ENCODE peak calls at places on chromosomes 13 and 19, in six cellular contexts. C is stomach; U is dorsolateral prefrontal cortex; G is lower lobe of right lung; F is WERI-Rb-1; Z is CD8-positive, alpha-beta T cell. Q is an unnamed sample.

GRCh38 chr19:49614096-49614857 is 23.3 kb downstream of the PRR12 start:
- DNase-seq in C (no peak), U (no peak), G (no peak), F (no peak), Z (no peak), Q (peak)

GRCh38 chr13:104422668-104423067 is 1356.5 kb upstream of the SLC10A2 start:
- DNase-seq in C (no peak), U (no peak), G (no peak), F (no peak), Z (no peak), Q (no peak)

GRCh38 chr19:30521937-30522336 is 149.8 kb downstream of the ZNF536 start:
- DNase-seq in C (no peak), U (no peak), G (no peak), F (no peak), Z (no peak), Q (no peak)

GRCh38 chr13:95437561-95437960 is 115.0 kb upstream of the CLDN10 start:
- DNase-seq in C (no peak), U (no peak), G (no peak), F (peak), Z (no peak), Q (no peak)

GRCh38 chr13:106443625-106444024 is 91.8 kb downstream of the EFNB2 start:
- DNase-seq in C (no peak), U (no peak), G (no peak), F (no peak), Z (no peak), Q (no peak)

GRCh38 chr13:106095919-106096318 is 439.5 kb downstream of the EFNB2 start:
- DNase-seq in C (no peak), U (no peak), G (no peak), F (no peak), Z (no peak), Q (no peak)

GRCh38 chr13:110347535-110348308 is 40.6 kb downstream of the COL4A2 start:
- DNase-seq in C (no peak), U (no peak), G (no peak), F (no peak), Z (no peak), Q (no peak)

GRCh38 chr13:31538067-31539042 is 201.0 kb upstream of the RXFP2 start:
- DNase-seq in C (peak), U (no peak), G (no peak), F (no peak), Z (no peak), Q (no peak)

GRCh38 chr19:2391118-2391725 is 31.2 kb downstream of the TMPRSS9 start:
- DNase-seq in C (peak), U (no peak), G (no peak), F (peak), Z (peak), Q (peak)

GRCh38 chr19:48372904-48373303 is 8.7 kb downstream of the SYNGR4 start:
- DNase-seq in C (no peak), U (no peak), G (no peak), F (no peak), Z (no peak), Q (no peak)
- H3K4me3 ChIP-seq in C (no peak), U (no peak), G (no peak), F (no peak), Z (no peak), Q (no peak)

GRCh38 chr13:30037766-30038165 is 187.3 kb upstream of the UBL3 start:
- DNase-seq in C (no peak), U (no peak), G (no peak), F (no peak), Z (no peak), Q (no peak)
- H3K27ac ChIP-seq in C (no peak), U (no peak), G (no peak), F (no peak), Z (no peak), Q (no peak)

GRCh38 chr13:33373624-33374023 is 88.1 kb upstream of the STARD13 start:
- DNase-seq in C (no peak), U (no peak), G (no peak), F (no peak), Z (no peak), Q (no peak)
- TF ChIP-seq CTCF in C (no peak), U (no peak), G (no peak), F (no peak), Z (no peak), Q (no peak)

DNA sequence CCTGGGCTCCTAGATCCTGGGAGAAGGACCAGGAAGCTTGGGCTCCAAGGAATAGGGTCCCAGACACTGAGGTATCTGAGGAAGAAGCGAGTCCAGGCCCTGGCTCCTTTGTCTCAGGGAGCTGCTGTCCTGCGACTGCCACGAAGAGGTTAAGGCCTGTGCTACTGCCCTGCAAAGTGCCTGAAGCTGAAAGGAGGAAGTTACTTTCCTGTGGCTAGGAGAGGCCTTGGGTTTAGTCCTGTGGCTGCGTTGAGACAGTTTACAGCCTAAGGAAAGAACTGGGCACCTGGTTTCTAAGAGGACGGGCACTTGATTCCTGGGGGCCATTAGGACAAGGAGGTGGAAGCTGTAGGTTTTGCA is 2.8 kb downstream of the MYADM start:
- DNase-seq in C (peak), U (no peak), G (peak), F (no peak), Z (no peak), Q (no peak)
- H3K4me3 ChIP-seq in C (peak), U (no peak), G (peak), F (peak), Z (peak), Q (peak)

GRCh38 chr13:26962671-26963070 is 202.1 kb upstream of the GPR12 start:
- DNase-seq in C (no peak), U (no peak), G (no peak), F (no peak), Z (no peak), Q (no peak)

GRCh38 chr13:26961890-26962615 is 201.5 kb upstream of the GPR12 start:
- DNase-seq in C (peak), U (no peak), G (peak), F (no peak), Z (no peak), Q (no peak)

GRCh38 chr13:26965976-26966375 is 205.4 kb upstream of the GPR12 start:
- DNase-seq in C (peak), U (no peak), G (peak), F (peak), Z (no peak), Q (peak)

GRCh38 chr13:26965058-26965380 is 204.4 kb upstream of the GPR12 start:
- DNase-seq in C (no peak), U (no peak), G (peak), F (no peak), Z (no peak), Q (no peak)

DNA sequence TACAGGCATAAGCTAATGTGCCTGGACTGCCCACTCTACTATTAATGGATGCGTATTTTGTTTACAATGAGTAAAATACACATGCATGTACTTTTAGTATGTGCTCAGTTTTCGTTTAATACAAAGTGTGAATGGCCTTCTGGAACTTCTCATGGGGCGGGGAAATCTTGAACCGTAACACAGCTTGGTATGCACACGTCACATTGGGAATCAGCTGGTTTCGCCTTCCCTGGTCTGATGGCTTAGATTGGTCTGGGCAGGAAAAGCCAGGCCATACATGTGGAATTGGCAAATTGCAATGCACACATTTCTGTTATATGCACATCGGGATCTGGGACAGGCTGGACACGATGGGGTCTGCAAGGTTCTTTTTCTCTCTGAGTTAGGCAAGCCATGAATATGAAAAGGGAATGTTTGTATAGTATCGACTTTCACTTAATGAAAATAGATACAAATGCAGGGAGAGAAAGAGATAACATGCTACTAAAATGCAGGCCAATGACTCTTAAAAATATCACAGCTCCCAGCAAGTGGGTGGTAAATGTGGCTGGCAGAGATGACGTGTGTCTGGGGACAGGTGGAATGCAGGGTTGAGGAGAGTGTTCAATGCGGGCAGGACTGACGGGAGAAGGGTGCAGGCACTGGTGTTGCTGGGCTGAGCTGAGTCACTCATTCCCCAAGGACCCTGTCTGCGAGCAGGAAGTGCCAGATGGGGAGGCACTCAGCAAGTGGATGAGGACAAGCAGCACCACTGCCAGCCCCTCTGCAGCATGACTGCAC is 203.9 kb upstream of the GPR12 start:
- DNase-seq in C (no peak), U (no peak), G (no peak), F (no peak), Z (no peak), Q (no peak)
- H3K27ac ChIP-seq in C (peak), U (no peak), G (peak), F (no peak), Z (no peak), Q (no peak)

GRCh38 chr13:90232291-90232690 is 1115.2 kb upstream of the MIR17HG start:
- DNase-seq in C (no peak), U (no peak), G (no peak), F (no peak), Z (no peak), Q (no peak)

GRCh38 chr13:90233933-90234672 is 1113.4 kb upstream of the MIR17HG start:
- DNase-seq in C (no peak), U (no peak), G (no peak), F (no peak), Z (no peak), Q (no peak)

GRCh38 chr13:90230311-90230710 is 1117.2 kb upstream of the MIR17HG start:
- DNase-seq in C (no peak), U (no peak), G (no peak), F (no peak), Z (no peak), Q (no peak)
- TF ChIP-seq CTCF in C (no peak), U (no peak), G (no peak), F (no peak), Z (no peak), Q (no peak)

DNA sequence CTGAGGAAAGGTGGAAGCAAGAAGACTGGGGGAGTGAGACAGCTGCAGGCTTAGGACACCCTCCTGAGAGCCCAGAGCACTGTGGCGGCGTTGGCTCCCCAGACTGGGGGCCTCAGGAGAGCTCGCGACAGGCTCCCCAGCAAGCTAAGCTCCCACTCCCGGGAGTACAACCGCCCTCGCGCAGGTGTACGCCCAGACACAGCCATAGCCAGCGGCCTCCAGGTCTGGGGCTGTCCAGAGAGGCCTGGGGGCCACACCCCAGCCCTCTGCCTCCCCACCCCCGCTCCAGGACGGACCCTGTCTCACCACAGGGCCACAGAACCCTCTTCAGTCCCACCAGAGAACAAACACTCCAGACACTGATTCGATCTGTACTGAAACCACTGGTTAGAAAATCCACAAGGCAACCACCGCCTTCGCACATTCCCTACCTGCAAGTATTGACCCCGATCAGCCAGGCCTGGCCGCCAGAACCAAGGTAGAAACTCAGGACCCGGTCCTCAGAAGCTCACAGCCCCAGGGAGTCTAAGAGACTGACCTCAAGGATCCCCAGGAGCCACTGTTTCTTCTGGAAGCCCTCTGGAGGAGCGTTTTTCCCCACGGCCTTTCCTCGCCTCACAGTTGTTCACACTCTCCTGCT is 16.3 kb downstream of the ZIC5 start:
- DNase-seq in C (no peak), U (no peak), G (no peak), F (no peak), Z (no peak), Q (no peak)
- H3K4me3 ChIP-seq in C (no peak), U (no peak), G (peak), F (peak), Z (no peak), Q (no peak)

DNA sequence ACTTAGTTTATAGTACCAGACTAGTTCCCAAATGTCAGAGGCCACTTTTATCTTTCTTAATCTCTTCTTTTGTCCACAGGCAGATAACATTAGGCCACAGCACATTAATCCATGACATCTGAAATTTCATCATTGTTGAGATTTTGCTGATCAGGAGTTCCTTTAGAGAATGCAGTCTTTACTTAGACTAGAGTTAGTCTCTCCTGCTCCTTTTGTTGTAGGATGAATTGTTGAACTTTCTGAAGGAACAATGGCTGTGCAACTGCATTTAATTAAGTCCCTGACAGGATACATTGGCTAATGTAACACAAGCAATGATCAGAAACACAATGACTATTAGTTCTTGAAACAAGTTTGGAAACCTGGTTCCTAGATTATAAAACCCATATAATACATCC is 266.3 kb downstream of the PCDH20 start:
- DNase-seq in C (no peak), U (no peak), G (no peak), F (no peak), Z (no peak), Q (no peak)
- H3K27ac ChIP-seq in C (no peak), U (no peak), G (no peak), F (no peak), Z (no peak), Q (no peak)

GRCh38 chr13:22253107-22253506 is 582.2 kb downstream of the FGF9 start:
- DNase-seq in C (no peak), U (no peak), G (no peak), F (no peak), Z (no peak), Q (no peak)

GRCh38 chr13:22252281-22252830 is 581.5 kb downstream of the FGF9 start:
- DNase-seq in C (no peak), U (no peak), G (no peak), F (no peak), Z (no peak), Q (no peak)

GRCh38 chr13:22256111-22256639 is 585.3 kb downstream of the FGF9 start:
- DNase-seq in C (no peak), U (no peak), G (no peak), F (no peak), Z (no peak), Q (no peak)
- TF ChIP-seq CTCF in C (no peak), U (no peak), G (no peak), F (no peak), Z (no peak), Q (no peak)